ENCODE peak calls at places on chromosomes 6 and 20, in nine cellular contexts. Z is stimulated activated CD8-positive, alpha-beta memory T cell treated with anti-CD3 and anti-CD28 coated beads, Interleukin-2, amount 100 ng/mL, for 1 hour; F is Calu3; L is breast epithelium; X is RKO; D is T-cell; N is cardiac muscle cell; C is NCI-H524; V is activated naive CD4-positive, alpha-beta T cell treated with Interleukin-2 at 50 U/mL for 16 hours. B is an unnamed sample.

GRCh38 chr6:143333081-143333480 is 117.4 kb downstream of the ADAT2 start:
- DNase-seq in Z (no peak), F (no peak), L (no peak), X (no peak), D (no peak), N (no peak), C (no peak), V (no peak), B (no peak)

GRCh38 chr6:1636971-1637871 is 27.5 kb downstream of the FOXC1 start:
- DNase-seq in Z (no peak), F (peak; percentile 60), L (no peak), X (no peak), D (no peak), N (no peak), C (peak; percentile 79), V (no peak), B (peak; percentile 28)

GRCh38 chr6:151534576-151534975 is 40.8 kb downstream of the CCDC170 start:
- DNase-seq in Z (no peak), F (no peak), L (no peak), X (no peak), D (no peak), N (no peak), C (no peak), V (no peak), B (no peak)

GRCh38 chr6:128519931-128520435 is 416 bp downstream of the PTPRK start:
- DNase-seq in Z (peak; percentile 8), F (no peak), L (peak; percentile 58), X (no peak), D (peak; percentile 9), N (peak; percentile 77), C (peak; percentile 81), V (no peak), B (peak; percentile 67)

GRCh38 chr6:41263267-41263666 is 23.2 kb downstream of the TREM1 start:
- DNase-seq in Z (no peak), F (no peak), L (no peak), X (no peak), D (no peak), N (no peak), C (no peak), V (no peak), B (no peak)

GRCh38 chr6:2804516-2804915 is 37.1 kb downstream of the SERPINB1 start:
- DNase-seq in Z (no peak), F (no peak), L (peak; percentile 44), X (no peak), D (no peak), N (no peak), C (peak; percentile 8), V (no peak), B (peak; percentile 84)

GRCh38 chr6:56091159-56091869 is 156.1 kb downstream of the COL21A1 start:
- DNase-seq in Z (no peak), F (peak; percentile 4), L (no peak), X (no peak), D (no peak), N (peak; percentile 92), C (no peak), V (no peak), B (no peak)

GRCh38 chr6:143236151-143236788 is 175.6 kb downstream of the AIG1 start:
- DNase-seq in Z (no peak), F (no peak), L (no peak), X (no peak), D (no peak), N (no peak), C (peak; percentile 66), V (no peak), B (no peak)

GRCh38 chr6:89494131-89494793 is 61.3 kb downstream of the ANKRD6 start:
- DNase-seq in Z (no peak), F (no peak), L (no peak), X (no peak), D (no peak), N (no peak), C (no peak), V (no peak), B (no peak)

GRCh38 chr6:161435426-161436065 is 161.7 kb upstream of the AGPAT4 start:
- DNase-seq in Z (no peak), F (no peak), L (no peak), X (no peak), D (no peak), N (peak; percentile 58), C (no peak), V (no peak), B (no peak)

GRCh38 chr6:14366315-14366714 is 248.7 kb downstream of the CD83 start:
- DNase-seq in Z (no peak), F (no peak), L (no peak), X (no peak), D (no peak), N (no peak), C (no peak), V (no peak), B (no peak)

GRCh38 chr20:37245671-37246237 is 15.9 kb downstream of the GHRH start:
- DNase-seq in Z (no peak), F (no peak), L (no peak), X (no peak), D (no peak), N (no peak), C (no peak), V (no peak), B (no peak)

GRCh38 chr6:140993515-140993914 is 1139.2 kb upstream of the GJE1 start:
- DNase-seq in Z (no peak), F (no peak), L (no peak), X (no peak), D (no peak), N (no peak), C (no peak), V (no peak), B (no peak)